ENCODE peak calls at places on chromosomes 12 and 14, in seven cellular contexts. W is NCI-H774; Z is stimulated activated CD8-positive, alpha-beta memory T cell treated with anti-CD3 and anti-CD28 coated beads, Interleukin-2, amount 100 ng/mL, for 1 hour; N is retinal pigment epithelial cell; C is HuH-7; B is D721Med; F is amniotic stem cell. X is an unnamed sample.

GRCh38 chr12:47082963-47083621 is 3.3 kb upstream of the AMIGO2 start:
- DNase-seq in W (peak; percentile 35), F (no peak), Z (no peak), C (peak; percentile 47), N (no peak), B (no peak), X (no peak)

GRCh38 chr12:21819236-21819635 is 44.7 kb upstream of the KCNJ8 start:
- DNase-seq in Z (no peak), N (no peak), F (no peak), W (no peak), C (no peak), B (no peak), X (no peak)

GRCh38 chr12:132162508-132163031 is 18.3 kb downstream of the NOC4L start:
- DNase-seq in B (no peak), N (no peak), Z (no peak), F (peak; percentile 51), W (no peak), C (no peak), X (no peak)

GRCh38 chr12:19779393-19780056 is 340.2 kb downstream of the AEBP2 start:
- DNase-seq in B (no peak), Z (no peak), N (no peak), W (no peak), F (no peak), C (peak; percentile 54), X (no peak)

GRCh38 chr12:104828015-104828414 is 130.1 kb downstream of the SLC41A2 start:
- DNase-seq in Z (no peak), B (no peak), C (no peak), N (no peak), F (no peak), W (no peak), X (no peak)

GRCh38 chr14:68297871-68298468 is 478.4 kb downstream of the RAD51B start:
- DNase-seq in Z (no peak), B (no peak), C (no peak), N (peak; percentile 87), F (no peak), W (no peak), X (no peak)

GRCh38 chr14:68682166-68683103 is 110.4 kb downstream of the ZFP36L1 start:
- DNase-seq in C (no peak), N (peak; percentile 90), Z (no peak), W (no peak), B (no peak), F (peak; percentile 71), X (peak; percentile 3)

GRCh38 chr14:103362780-103363179 is 22.4 kb upstream of the MARK3 start:
- DNase-seq in F (no peak), W (no peak), Z (no peak), B (no peak), C (no peak), N (no peak), X (no peak)

GRCh38 chr14:30995674-30996073 is 29.8 kb upstream of the AP4S1 start:
- DNase-seq in B (no peak), C (no peak), Z (no peak), W (no peak), F (no peak), N (no peak), X (no peak)

GRCh38 chr14:75051556-75051899 is 261 bp upstream of the MLH3 start:
- DNase-seq in B (no peak), F (no peak), N (no peak), C (no peak), W (no peak), Z (no peak), X (no peak)